ENCODE peak calls at places on chromosomes 11 and 22, in four cellular contexts. One of them, this sample, is unnamed.

GRCh38 chr11:15967166-15967565 is 389.2 kb downstream of the SOX6 start:
- DNase-seq in IMR-90: no peak
- DNase-seq in GM12878: no peak
- DNase-seq in HCT116: no peak
- DNase-seq in this sample: no peak

GRCh38 chr22:25281675-25282345 is 62.4 kb downstream of the CRYBB2 start:
- DNase-seq in IMR-90: no peak
- DNase-seq in GM12878: no peak
- DNase-seq in HCT116: no peak
- DNase-seq in this sample: no peak

GRCh38 chr22:39519681-39520053 is 695 bp upstream of the ATF4 start:
- DNase-seq in IMR-90: no peak
- DNase-seq in GM12878: no peak
- DNase-seq in HCT116: no peak
- DNase-seq in this sample: no peak

GRCh38 chr22:45053094-45053493 is 43.3 kb upstream of the PHF21B start:
- DNase-seq in IMR-90: no peak
- DNase-seq in GM12878: no peak
- DNase-seq in HCT116: no peak
- DNase-seq in this sample: no peak

GRCh38 chr11:57480409-57481137 is 20.2 kb downstream of the RTN4RL2 start:
- DNase-seq in IMR-90: peak; percentile 25
- DNase-seq in GM12878: no peak
- DNase-seq in HCT116: no peak
- DNase-seq in this sample: peak; percentile 97

GRCh38 chr22:23302171-23303002 is 122.1 kb downstream of the BCR start:
- DNase-seq in IMR-90: no peak
- DNase-seq in GM12878: no peak
- DNase-seq in HCT116: no peak
- DNase-seq in this sample: no peak

GRCh38 chr11:45272701-45273100 is 13.4 kb downstream of the SYT13 start:
- DNase-seq in IMR-90: no peak
- DNase-seq in GM12878: no peak
- DNase-seq in HCT116: no peak
- DNase-seq in this sample: no peak

GRCh38 chr11:134150195-134150903 is 73.4 kb downstream of the NCAPD3 start:
- DNase-seq in IMR-90: no peak
- DNase-seq in GM12878: no peak
- DNase-seq in HCT116: no peak
- DNase-seq in this sample: no peak

GRCh38 chr11:131910491-131911387 is 540.3 kb downstream of the NTM start:
- DNase-seq in IMR-90: peak; percentile 43
- DNase-seq in GM12878: no peak
- DNase-seq in HCT116: no peak
- DNase-seq in this sample: no peak

GRCh38 chr11:119907122-119907933 is 178.3 kb upstream of the NECTIN1 start:
- DNase-seq in IMR-90: no peak
- DNase-seq in GM12878: no peak
- DNase-seq in HCT116: no peak
- DNase-seq in this sample: no peak

GRCh38 chr11:102279641-102280170 is 37.6 kb upstream of the BIRC3 start:
- DNase-seq in IMR-90: peak; percentile 84
- DNase-seq in GM12878: peak; percentile 68
- DNase-seq in HCT116: no peak
- DNase-seq in this sample: no peak

GRCh38 chr11:40241524-40242037 is 1217.9 kb downstream of the LRRC4C start:
- DNase-seq in IMR-90: no peak
- DNase-seq in GM12878: peak; percentile 74
- DNase-seq in HCT116: no peak
- DNase-seq in this sample: no peak

GRCh38 chr11:9765320-9766101 is 101.6 kb downstream of the SWAP70 start:
- DNase-seq in IMR-90: peak; percentile 95
- DNase-seq in GM12878: no peak
- DNase-seq in HCT116: no peak
- DNase-seq in this sample: peak; percentile 55

GRCh38 chr22:17907731-17908051 is 116.7 kb downstream of the MICAL3 start:
- DNase-seq in IMR-90: no peak
- DNase-seq in GM12878: no peak
- DNase-seq in HCT116: no peak
- DNase-seq in this sample: no peak

GRCh38 chr22:16827506-16827905 is 2.3 kb upstream of the XKR3 start:
- DNase-seq in IMR-90: no peak
- DNase-seq in GM12878: no peak
- DNase-seq in HCT116: no peak
- DNase-seq in this sample: no peak

GRCh38 chr22:42769574-42770447 is 49.1 kb upstream of the A4GALT start:
- DNase-seq in IMR-90: peak; percentile 95
- DNase-seq in GM12878: peak; percentile 44
- DNase-seq in HCT116: no peak
- DNase-seq in this sample: no peak

GRCh38 chr22:44671742-44672141 is 30.3 kb upstream of the PRR5 start:
- DNase-seq in IMR-90: peak; percentile 83
- DNase-seq in GM12878: no peak
- DNase-seq in HCT116: no peak
- DNase-seq in this sample: no peak

GRCh38 chr22:43996170-43996980 is 27.7 kb upstream of the PARVB start:
- DNase-seq in IMR-90: no peak
- DNase-seq in GM12878: peak; percentile 30
- DNase-seq in HCT116: no peak
- DNase-seq in this sample: no peak

GRCh38 chr11:130097285-130097684 is 27.6 kb downstream of the APLP2 start:
- DNase-seq in IMR-90: no peak
- DNase-seq in GM12878: no peak
- DNase-seq in HCT116: no peak
- DNase-seq in this sample: no peak
- H2AFZ ChIP-seq in IMR-90: no peak overlapping the region
- H2AFZ ChIP-seq in GM12878: no peak overlapping the region
- H2AFZ ChIP-seq in HCT116: no peak overlapping the region
- H2AFZ ChIP-seq in this sample: no peak overlapping the region

GRCh38 chr22:41181349-41182241 is 23.5 kb upstream of the L3MBTL2 start:
- DNase-seq in IMR-90: peak; percentile 66
- DNase-seq in GM12878: no peak
- DNase-seq in HCT116: no peak
- DNase-seq in this sample: no peak
- TF ChIP-seq CEBPB in IMR-90: no peak
- TF ChIP-seq CEBPB in GM12878: no peak
- TF ChIP-seq CEBPB in HCT116: no peak
- TF ChIP-seq CEBPB in this sample: no peak

DNA sequence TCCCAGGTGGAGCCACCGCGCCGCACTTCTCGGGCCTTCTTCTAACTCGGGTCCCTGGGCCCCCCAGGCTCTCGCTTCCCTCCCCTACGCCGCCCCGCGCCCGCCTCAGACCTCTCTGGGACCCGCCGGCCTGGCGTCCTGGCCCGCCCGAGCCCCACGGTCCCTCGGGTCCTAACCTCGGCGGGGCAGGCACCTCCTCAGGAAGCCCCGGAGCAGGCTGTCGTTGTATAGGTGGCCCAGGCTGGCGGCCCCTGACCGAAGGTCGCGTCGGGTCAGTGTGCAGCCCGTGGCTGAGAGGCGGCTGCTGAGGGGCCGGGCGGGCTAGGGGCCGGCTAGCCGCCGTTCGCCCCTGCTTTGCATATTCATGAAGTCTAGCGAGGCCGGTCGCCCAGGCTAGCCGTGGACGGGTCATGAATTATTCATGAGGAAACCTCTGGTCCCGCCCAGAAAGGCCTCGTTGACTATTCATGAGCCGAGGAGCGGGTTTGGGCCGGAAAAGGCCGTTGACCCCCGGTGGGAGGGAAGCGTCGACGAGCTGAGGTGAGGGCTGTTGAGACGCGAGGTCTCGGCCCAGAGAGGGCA is at the start of gene HORMAD2:
- DNase-seq in IMR-90: no peak
- DNase-seq in GM12878: no peak
- DNase-seq in HCT116: no peak
- DNase-seq in this sample: peak; percentile 87
- H2AFZ ChIP-seq in IMR-90: peak within 1 kb of the TSS; percentile 47
- H2AFZ ChIP-seq in GM12878: peak within 1 kb of the TSS; percentile 71
- H2AFZ ChIP-seq in HCT116: no peak within 1 kb of the TSS
- H2AFZ ChIP-seq in this sample: peak within 1 kb of the TSS; percentile 67

GRCh38 chr11:75800136-75800675 is 14.8 kb upstream of the UVRAG start:
- DNase-seq in IMR-90: no peak
- DNase-seq in GM12878: no peak
- DNase-seq in HCT116: no peak
- DNase-seq in this sample: no peak

GRCh38 chr11:75802913-75803820 is 11.8 kb upstream of the UVRAG start:
- DNase-seq in IMR-90: peak; percentile 65
- DNase-seq in GM12878: no peak
- DNase-seq in HCT116: peak; percentile 46
- DNase-seq in this sample: peak; percentile 53

GRCh38 chr11:75800728-75801361 is 14.2 kb upstream of the UVRAG start:
- DNase-seq in IMR-90: no peak
- DNase-seq in GM12878: no peak
- DNase-seq in HCT116: no peak
- DNase-seq in this sample: no peak

GRCh38 chr11:75801362-75802021 is 13.5 kb upstream of the UVRAG start:
- DNase-seq in IMR-90: no peak
- DNase-seq in GM12878: no peak
- DNase-seq in HCT116: no peak
- DNase-seq in this sample: no peak

DNA sequence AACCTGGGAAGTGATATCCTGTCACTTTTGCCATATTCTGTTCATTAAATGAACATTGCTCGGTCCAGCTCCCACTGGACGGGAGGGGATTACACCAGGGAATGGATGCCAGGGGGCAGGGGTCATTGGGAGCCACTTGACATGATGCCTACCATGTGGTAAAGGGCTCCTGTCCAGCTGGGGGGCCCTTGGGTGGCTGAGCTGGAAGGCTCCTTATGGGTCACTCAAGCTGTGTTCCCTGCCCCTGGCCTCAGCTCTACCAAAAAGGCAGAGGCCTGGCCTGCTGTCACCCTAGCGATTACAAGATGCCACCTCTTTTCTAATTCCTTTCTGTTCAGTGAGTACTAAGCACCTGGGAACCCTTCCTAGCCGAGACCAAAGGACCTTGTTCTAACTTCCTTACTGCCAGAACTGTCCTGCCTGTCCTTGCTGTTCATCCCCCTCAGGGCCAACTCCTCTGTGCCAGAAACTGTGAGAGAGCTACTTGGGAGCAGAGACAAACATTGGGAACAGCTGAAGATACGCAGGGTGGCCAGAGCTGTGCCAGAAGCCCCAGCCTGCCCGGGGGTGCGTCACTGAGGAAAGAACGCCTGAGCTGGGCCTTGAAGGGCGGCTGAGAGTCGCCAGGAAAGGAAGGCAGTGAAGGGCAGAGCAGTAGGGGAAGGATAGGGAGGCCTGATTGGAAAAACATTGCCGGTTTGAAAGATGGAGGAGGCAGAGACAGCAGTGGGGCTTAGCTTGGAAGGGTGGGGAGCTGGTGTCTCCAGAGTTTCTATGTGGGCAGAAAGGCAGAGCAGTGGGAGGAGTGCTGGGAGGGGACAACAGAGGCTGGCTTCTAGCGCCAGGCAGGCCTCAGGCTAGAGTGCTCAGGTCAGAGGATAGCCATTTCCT is 12.7 kb upstream of the UVRAG start:
- DNase-seq in IMR-90: no peak
- DNase-seq in GM12878: no peak
- DNase-seq in HCT116: no peak
- DNase-seq in this sample: no peak
- TF ChIP-seq CEBPB in IMR-90: no peak
- TF ChIP-seq CEBPB in GM12878: no peak
- TF ChIP-seq CEBPB in HCT116: no peak
- TF ChIP-seq CEBPB in this sample: no peak

GRCh38 chr22:32623943-32624342 is 149.3 kb downstream of the FBXO7 start:
- DNase-seq in IMR-90: peak; percentile 98
- DNase-seq in GM12878: no peak
- DNase-seq in HCT116: no peak
- DNase-seq in this sample: no peak
- H2AFZ ChIP-seq in IMR-90: peak overlapping the region; percentile 15
- H2AFZ ChIP-seq in GM12878: no peak overlapping the region
- H2AFZ ChIP-seq in HCT116: no peak overlapping the region
- H2AFZ ChIP-seq in this sample: no peak overlapping the region

GRCh38 chr11:78796956-78797355 is 222.3 kb upstream of the NARS2 start:
- DNase-seq in IMR-90: peak; percentile 100
- DNase-seq in GM12878: no peak
- DNase-seq in HCT116: no peak
- DNase-seq in this sample: no peak

GRCh38 chr11:78800089-78800690 is 225.5 kb upstream of the NARS2 start:
- DNase-seq in IMR-90: no peak
- DNase-seq in GM12878: no peak
- DNase-seq in HCT116: no peak
- DNase-seq in this sample: no peak

GRCh38 chr11:78797559-78797958 is 222.9 kb upstream of the NARS2 start:
- DNase-seq in IMR-90: no peak
- DNase-seq in GM12878: no peak
- DNase-seq in HCT116: no peak
- DNase-seq in this sample: no peak

GRCh38 chr11:78800756-78801155 is 226.1 kb upstream of the NARS2 start:
- DNase-seq in IMR-90: no peak
- DNase-seq in GM12878: no peak
- DNase-seq in HCT116: no peak
- DNase-seq in this sample: no peak

DNA sequence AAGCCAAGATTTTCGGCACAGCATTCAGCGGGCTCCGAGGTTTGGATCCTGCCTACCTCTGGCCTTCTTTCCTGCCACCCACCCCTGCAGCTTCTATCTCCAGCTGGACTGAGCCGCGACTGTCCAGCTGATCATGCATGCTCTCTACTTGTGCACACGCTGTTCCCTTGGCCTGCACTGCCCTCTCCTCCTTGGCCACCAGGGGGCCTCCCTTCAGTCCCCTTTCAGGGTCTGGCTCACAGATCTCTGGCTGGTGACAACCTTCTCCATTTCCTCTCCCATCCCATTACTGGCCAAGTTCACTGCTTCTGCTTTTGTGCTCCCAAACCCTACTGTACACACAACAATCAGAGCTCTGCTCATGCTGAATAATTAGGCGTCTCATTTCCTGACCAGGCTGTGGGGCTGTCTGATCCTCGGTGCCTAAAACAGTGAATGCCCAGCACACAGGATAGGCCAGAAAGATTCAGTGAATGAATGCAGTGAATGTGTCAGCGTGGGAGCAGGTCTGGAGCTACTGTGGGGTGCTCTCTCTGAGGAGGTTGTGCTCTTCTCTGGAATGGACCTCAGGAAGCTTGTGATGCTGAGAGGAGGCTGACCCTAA is 224.0 kb upstream of the NARS2 start:
- DNase-seq in IMR-90: peak; percentile 81
- DNase-seq in GM12878: no peak
- DNase-seq in HCT116: peak; percentile 28
- DNase-seq in this sample: peak; percentile 86
- TF ChIP-seq CEBPB in IMR-90: no peak
- TF ChIP-seq CEBPB in GM12878: no peak
- TF ChIP-seq CEBPB in HCT116: no peak
- TF ChIP-seq CEBPB in this sample: no peak